ENCODE peak calls at places on chromosomes 3 and 15, in four cellular contexts. One of them, this sample, is unnamed.

GRCh38 chr15:92326236-92326635 is 67.4 kb upstream of the ST8SIA2 start:
- DNase-seq in K562: no peak
- DNase-seq in IMR-90: no peak
- DNase-seq in endothelial cell of umbilical vein: no peak
- DNase-seq in this sample: no peak

GRCh38 chr15:25247418-25248030 is 191.3 kb downstream of the UBE3A start:
- DNase-seq in K562: no peak
- DNase-seq in IMR-90: no peak
- DNase-seq in endothelial cell of umbilical vein: no peak
- DNase-seq in this sample: no peak

GRCh38 chr3:33377489-33377888 is 62.7 kb downstream of the UBP1 start:
- DNase-seq in K562: no peak
- DNase-seq in IMR-90: no peak
- DNase-seq in endothelial cell of umbilical vein: no peak
- DNase-seq in this sample: no peak

GRCh38 chr3:109532257-109533216 is 195.2 kb upstream of the DPPA4 start:
- DNase-seq in K562: no peak
- DNase-seq in IMR-90: peak; percentile 83
- DNase-seq in endothelial cell of umbilical vein: no peak
- DNase-seq in this sample: no peak

GRCh38 chr3:16697437-16698258 is 92.4 kb upstream of the DAZL start:
- DNase-seq in K562: no peak
- DNase-seq in IMR-90: peak; percentile 1
- DNase-seq in endothelial cell of umbilical vein: no peak
- DNase-seq in this sample: no peak

GRCh38 chr3:116246406-116246805 is 198.9 kb downstream of the LSAMP start:
- DNase-seq in K562: no peak
- DNase-seq in IMR-90: no peak
- DNase-seq in endothelial cell of umbilical vein: no peak
- DNase-seq in this sample: no peak

GRCh38 chr15:25863968-25864580 is 947 bp upstream of the ATP10A start:
- DNase-seq in K562: no peak
- DNase-seq in IMR-90: no peak
- DNase-seq in endothelial cell of umbilical vein: no peak
- DNase-seq in this sample: no peak

GRCh38 chr3:42498034-42498433 is 4.4 kb upstream of the VIPR1 start:
- DNase-seq in K562: no peak
- DNase-seq in IMR-90: no peak
- DNase-seq in endothelial cell of umbilical vein: no peak
- DNase-seq in this sample: no peak

GRCh38 chr15:70127288-70127746 is 29.6 kb upstream of the TLE3 start:
- DNase-seq in K562: no peak
- DNase-seq in IMR-90: no peak
- DNase-seq in endothelial cell of umbilical vein: peak; percentile 94
- DNase-seq in this sample: no peak

GRCh38 chr3:27585429-27585828 is 101.2 kb upstream of the SLC4A7 start:
- DNase-seq in K562: no peak
- DNase-seq in IMR-90: no peak
- DNase-seq in endothelial cell of umbilical vein: no peak
- DNase-seq in this sample: peak; percentile 44

GRCh38 chr3:64375737-64376136 is 150.5 kb upstream of the PRICKLE2 start:
- DNase-seq in K562: no peak
- DNase-seq in IMR-90: no peak
- DNase-seq in endothelial cell of umbilical vein: no peak
- DNase-seq in this sample: no peak

GRCh38 chr15:90902996-90903732 is at the start of gene MAN2A2:
- DNase-seq in K562: peak; percentile 82
- DNase-seq in IMR-90: peak; percentile 39
- DNase-seq in endothelial cell of umbilical vein: peak; percentile 52
- DNase-seq in this sample: no peak

GRCh38 chr3:40623567-40623966 is 98.8 kb downstream of the ZNF621 start:
- DNase-seq in K562: peak; percentile 51
- DNase-seq in IMR-90: no peak
- DNase-seq in endothelial cell of umbilical vein: no peak
- DNase-seq in this sample: peak; percentile 25

GRCh38 chr3:180564676-180565075 is 37.3 kb upstream of the TTC14 start:
- DNase-seq in K562: no peak
- DNase-seq in IMR-90: no peak
- DNase-seq in endothelial cell of umbilical vein: no peak
- DNase-seq in this sample: no peak
- H3K9me1 ChIP-seq in K562: no peaks in the 10 kb centered on the region
- H3K9me1 ChIP-seq in IMR-90: no peaks in the 10 kb centered on the region
- H3K9me1 ChIP-seq in endothelial cell of umbilical vein: no peaks in the 10 kb centered on the region
- H3K9me1 ChIP-seq in this sample: no peaks in the 10 kb centered on the region

GRCh38 chr15:67183443-67184169 is 70.9 kb downstream of the AAGAB start:
- DNase-seq in K562: no peak
- DNase-seq in IMR-90: peak; percentile 78
- DNase-seq in endothelial cell of umbilical vein: no peak
- DNase-seq in this sample: no peak
- H3K4me2 ChIP-seq in K562: no peak overlapping the region
- H3K4me2 ChIP-seq in IMR-90: peak overlapping the region; percentile 7
- H3K4me2 ChIP-seq in endothelial cell of umbilical vein: no peak overlapping the region
- H3K4me2 ChIP-seq in this sample: no peak overlapping the region

GRCh38 chr3:77186728-77187127 is 146.8 kb downstream of the ROBO2 start:
- DNase-seq in K562: no peak
- DNase-seq in IMR-90: peak; percentile 62
- DNase-seq in endothelial cell of umbilical vein: no peak
- DNase-seq in this sample: no peak
- H3K9me1 ChIP-seq in K562: no peaks in the 10 kb centered on the region
- H3K9me1 ChIP-seq in IMR-90: no peaks in the 10 kb centered on the region
- H3K9me1 ChIP-seq in endothelial cell of umbilical vein: no peaks in the 10 kb centered on the region
- H3K9me1 ChIP-seq in this sample: no peaks in the 10 kb centered on the region

DNA sequence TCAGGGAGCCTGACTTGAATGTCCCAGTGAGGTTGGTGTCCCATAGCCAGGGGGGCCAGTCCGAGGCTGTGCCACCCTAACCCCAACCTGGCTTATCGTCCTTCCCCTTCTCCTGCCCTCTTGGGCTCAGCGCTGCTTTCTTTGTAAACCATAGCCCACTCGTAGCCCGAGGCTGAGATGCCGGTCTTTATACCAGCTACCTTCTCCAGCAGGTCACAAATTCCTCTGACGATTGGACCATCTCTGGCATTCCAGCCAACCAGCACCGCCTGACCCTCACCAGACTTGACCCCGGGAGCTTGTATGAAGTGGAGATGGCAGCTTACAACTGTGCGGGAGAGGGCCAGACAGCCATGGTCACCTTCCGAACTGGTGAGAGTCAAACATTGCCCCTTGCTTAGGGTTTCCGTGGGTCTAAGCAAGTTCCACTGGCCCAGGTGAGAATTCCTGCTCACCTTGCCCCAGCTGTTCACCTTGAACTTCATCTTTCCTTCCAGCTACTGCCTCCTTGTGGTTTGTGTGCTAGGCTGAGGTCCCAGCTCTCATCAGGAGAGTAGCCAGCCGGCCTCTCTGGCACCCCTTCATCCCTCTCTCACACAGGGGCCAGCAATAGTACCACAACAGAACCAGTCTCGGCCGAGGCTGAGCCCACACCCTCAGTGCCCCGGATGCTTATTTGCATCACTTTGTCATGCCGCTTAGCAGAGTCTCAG is 66.7 kb downstream of the BOC start:
- DNase-seq in K562: no peak
- DNase-seq in IMR-90: no peak
- DNase-seq in endothelial cell of umbilical vein: no peak
- DNase-seq in this sample: no peak
- H3K4me2 ChIP-seq in K562: no peak overlapping the region
- H3K4me2 ChIP-seq in IMR-90: no peak overlapping the region
- H3K4me2 ChIP-seq in endothelial cell of umbilical vein: no peak overlapping the region
- H3K4me2 ChIP-seq in this sample: no peak overlapping the region

GRCh38 chr15:85382942-85383341 is 2.5 kb downstream of the AKAP13 start:
- DNase-seq in K562: no peak
- DNase-seq in IMR-90: no peak
- DNase-seq in endothelial cell of umbilical vein: no peak
- DNase-seq in this sample: no peak

GRCh38 chr15:85388506-85388905 is 8.1 kb downstream of the AKAP13 start:
- DNase-seq in K562: no peak
- DNase-seq in IMR-90: no peak
- DNase-seq in endothelial cell of umbilical vein: no peak
- DNase-seq in this sample: no peak

GRCh38 chr15:85388962-85389361 is 8.6 kb downstream of the AKAP13 start:
- DNase-seq in K562: no peak
- DNase-seq in IMR-90: no peak
- DNase-seq in endothelial cell of umbilical vein: no peak
- DNase-seq in this sample: no peak

GRCh38 chr15:85383470-85384148 is 3.2 kb downstream of the AKAP13 start:
- DNase-seq in K562: no peak
- DNase-seq in IMR-90: no peak
- DNase-seq in endothelial cell of umbilical vein: peak; percentile 22
- DNase-seq in this sample: no peak

DNA sequence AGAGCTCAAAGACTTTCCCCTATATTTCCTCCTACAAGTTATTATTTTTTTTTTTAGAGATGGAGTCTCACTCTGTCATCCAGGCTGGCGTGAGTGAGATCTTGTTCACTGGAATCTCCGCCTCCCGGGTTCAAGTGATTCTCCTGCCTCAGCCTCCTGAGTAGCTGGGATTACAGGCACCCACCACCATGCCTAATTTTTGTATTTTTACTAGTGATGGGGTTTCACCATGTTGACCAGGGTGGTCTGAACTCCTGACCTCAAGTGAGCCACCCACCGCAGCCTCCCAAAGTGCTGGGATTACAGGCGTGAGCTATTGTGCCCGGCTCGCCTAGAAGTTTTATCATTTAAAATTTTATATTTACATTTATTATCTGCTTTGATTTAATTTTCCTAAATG is 5.9 kb downstream of the AKAP13 start:
- DNase-seq in K562: no peak
- DNase-seq in IMR-90: no peak
- DNase-seq in endothelial cell of umbilical vein: no peak
- DNase-seq in this sample: no peak
- H3K9me1 ChIP-seq in K562: no peaks in the 10 kb centered on the region
- H3K9me1 ChIP-seq in IMR-90: peaks cover 15% of the 10 kb centered on the region
- H3K9me1 ChIP-seq in endothelial cell of umbilical vein: no peaks in the 10 kb centered on the region
- H3K9me1 ChIP-seq in this sample: no peaks in the 10 kb centered on the region